ENCODE peak calls at places on chromosomes 5 and 9, in six cellular contexts. R is left ventricle myocardium superior, U is ACHN, N is iris pigment epithelial cell, K is mesothelial cell of epicardium, J is NCI-H1436. C is an unnamed sample.

GRCh38 chr5:96743065-96743768 is 64.5 kb downstream of the ERAP1 start:
- DNase-seq in R (peak), U (no peak), N (peak), K (no peak), J (no peak), C (peak)

GRCh38 chr5:107672212-107673105 is 1.7 kb upstream of the EFNA5 start:
- DNase-seq in R (peak), U (peak), N (peak), K (peak), J (peak), C (peak)

GRCh38 chr5:158054073-158054387 is 195.1 kb upstream of the CLINT1 start:
- DNase-seq in R (no peak), U (no peak), N (no peak), K (no peak), J (no peak), C (no peak)

GRCh38 chr5:113294341-113295110 is 140.3 kb downstream of the TSSK1B start:
- DNase-seq in R (peak), U (peak), N (peak), K (peak), J (no peak), C (peak)

GRCh38 chr5:77337716-77338115 is 127.2 kb downstream of the PDE8B start:
- DNase-seq in R (no peak), U (no peak), N (no peak), K (peak), J (peak), C (no peak)

GRCh38 chr5:102946414-102946813 is 173.5 kb downstream of the GIN1 start:
- DNase-seq in R (no peak), U (no peak), N (no peak), K (no peak), J (no peak), C (no peak)

GRCh38 chr9:27785714-27786100 is 212.4 kb upstream of the C9orf72 start:
- DNase-seq in R (no peak), U (peak), N (peak), K (no peak), J (no peak), C (peak)

GRCh38 chr5:133990396-133990795 is 14.4 kb downstream of the VDAC1 start:
- DNase-seq in R (no peak), U (no peak), N (no peak), K (no peak), J (peak), C (no peak)

GRCh38 chr5:75335952-75336624 is 932 bp upstream of the HMGCR start:
- DNase-seq in R (no peak), U (peak), N (peak), K (no peak), J (peak), C (peak)